ENCODE peak calls at places on chromosome 19, in seven cellular contexts. P, T, V, L, E, S and U are unnamed samples.

GRCh38 chr19:44900328-44901244 is 5.0 kb upstream of the APOE start:
- DNase-seq in P (no peak), T (no peak), V (no peak), L (no peak), E (no peak), S (no peak), U (no peak)

GRCh38 chr19:39514840-39515550 is at the start of gene SELENOV:
- DNase-seq in P (no peak), T (peak; percentile 55), V (no peak), L (no peak), E (no peak), S (no peak), U (no peak)

GRCh38 chr19:5141926-5142724 is 173.2 kb downstream of the KDM4B start:
- DNase-seq in P (no peak), T (peak; percentile 48), V (no peak), L (no peak), E (no peak), S (no peak), U (no peak)

GRCh38 chr19:18774782-18775444 is 16.2 kb downstream of the COMP start:
- DNase-seq in P (no peak), T (no peak), V (no peak), L (no peak), E (no peak), S (no peak), U (no peak)

GRCh38 chr19:46372901-46373572 is 26.1 kb downstream of the PPP5C start:
- DNase-seq in P (peak; percentile 72), T (no peak), V (peak; percentile 76), L (peak; percentile 64), E (peak; percentile 86), S (no peak), U (no peak)

GRCh38 chr19:633068-633785 is at the start of gene POLRMT:
- DNase-seq in P (peak; percentile 99), T (peak; percentile 97), V (peak; percentile 99), L (peak; percentile 99), E (peak; percentile 99), S (peak; percentile 94), U (peak; percentile 87)

GRCh38 chr19:17320435-17320834 is 11.1 kb downstream of the DDA1 start:
- DNase-seq in P (no peak), T (no peak), V (no peak), L (no peak), E (no peak), S (no peak), U (no peak)

GRCh38 chr19:49056101-49056901 is 1.2 kb downstream of the CGB7 start:
- DNase-seq in P (peak; percentile 76), T (peak; percentile 72), V (no peak), L (no peak), E (peak; percentile 92), S (peak; percentile 51), U (peak; percentile 42)

GRCh38 chr19:27993619-27994018 is 1219.3 kb downstream of the UQCRFS1 start:
- DNase-seq in P (no peak), T (no peak), V (no peak), L (no peak), E (no peak), S (no peak), U (no peak)

GRCh38 chr19:50003810-50004419 is 21.3 kb downstream of the VRK3 start:
- DNase-seq in P (peak; percentile 87), T (no peak), V (no peak), L (peak; percentile 83), E (peak; percentile 93), S (no peak), U (no peak)

GRCh38 chr19:31339405-31339804 is 9.8 kb downstream of the TSHZ3 start:
- DNase-seq in P (no peak), T (no peak), V (no peak), L (no peak), E (no peak), S (no peak), U (no peak)

GRCh38 chr19:46967578-46968018 is 52.0 kb upstream of the NPAS1 start:
- DNase-seq in P (no peak), T (peak; percentile 65), V (no peak), L (no peak), E (no peak), S (peak; percentile 48), U (no peak)

GRCh38 chr19:39408392-39409206 is 2.0 kb downstream of the ZFP36 start:
- DNase-seq in P (no peak), T (peak; percentile 60), V (no peak), L (peak; percentile 73), E (no peak), S (peak; percentile 62), U (peak; percentile 40)

GRCh38 chr19:16262618-16263017 is 62.0 kb upstream of the KLF2 start:
- DNase-seq in P (no peak), T (no peak), V (no peak), L (no peak), E (no peak), S (no peak), U (no peak)

GRCh38 chr19:5103061-5103701 is 134.3 kb downstream of the KDM4B start:
- DNase-seq in P (peak; percentile 90), T (no peak), V (no peak), L (peak; percentile 83), E (no peak), S (no peak), U (no peak)

GRCh38 chr19:35710784-35711723 is 6.7 kb downstream of the ZBTB32 start:
- DNase-seq in P (no peak), T (no peak), V (no peak), L (no peak), E (no peak), S (no peak), U (peak; percentile 70)

GRCh38 chr19:46076031-46076880 is 35.5 kb upstream of the IGFL4 start:
- DNase-seq in P (no peak), T (no peak), V (no peak), L (no peak), E (no peak), S (no peak), U (no peak)

DNA sequence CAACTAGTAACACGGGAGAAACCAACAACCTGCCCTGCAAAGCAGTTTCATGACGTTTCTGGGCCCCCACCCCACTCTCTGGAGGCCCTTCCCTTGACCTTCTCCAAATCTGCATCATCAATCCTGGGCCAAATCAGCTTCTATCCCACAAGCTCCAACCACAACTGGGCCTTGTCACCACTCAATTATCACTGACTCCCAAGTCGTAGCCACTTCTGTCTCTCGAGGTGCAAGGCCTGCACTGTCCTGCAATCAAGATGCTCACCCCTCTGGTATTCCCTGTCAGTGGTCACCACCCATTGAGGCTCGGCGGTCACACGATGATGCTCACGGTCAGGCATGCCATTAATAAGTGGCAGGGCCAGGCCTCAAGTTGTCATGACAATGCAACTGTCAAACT is 7.4 kb downstream of the ELAVL1 start:
- DNase-seq in P (no peak), T (no peak), V (no peak), L (no peak), E (no peak), S (no peak), U (no peak)
- H3K4me1 ChIP-seq in P (peaks cover 26% of the 10 kb centered on the region), T (peaks cover 25% of the 10 kb centered on the region), V (peaks cover 44% of the 10 kb centered on the region), L (peaks cover 53% of the 10 kb centered on the region), E (peaks cover 13% of the 10 kb centered on the region), S (peaks cover 56% of the 10 kb centered on the region), U (peaks cover 11% of the 10 kb centered on the region)

DNA sequence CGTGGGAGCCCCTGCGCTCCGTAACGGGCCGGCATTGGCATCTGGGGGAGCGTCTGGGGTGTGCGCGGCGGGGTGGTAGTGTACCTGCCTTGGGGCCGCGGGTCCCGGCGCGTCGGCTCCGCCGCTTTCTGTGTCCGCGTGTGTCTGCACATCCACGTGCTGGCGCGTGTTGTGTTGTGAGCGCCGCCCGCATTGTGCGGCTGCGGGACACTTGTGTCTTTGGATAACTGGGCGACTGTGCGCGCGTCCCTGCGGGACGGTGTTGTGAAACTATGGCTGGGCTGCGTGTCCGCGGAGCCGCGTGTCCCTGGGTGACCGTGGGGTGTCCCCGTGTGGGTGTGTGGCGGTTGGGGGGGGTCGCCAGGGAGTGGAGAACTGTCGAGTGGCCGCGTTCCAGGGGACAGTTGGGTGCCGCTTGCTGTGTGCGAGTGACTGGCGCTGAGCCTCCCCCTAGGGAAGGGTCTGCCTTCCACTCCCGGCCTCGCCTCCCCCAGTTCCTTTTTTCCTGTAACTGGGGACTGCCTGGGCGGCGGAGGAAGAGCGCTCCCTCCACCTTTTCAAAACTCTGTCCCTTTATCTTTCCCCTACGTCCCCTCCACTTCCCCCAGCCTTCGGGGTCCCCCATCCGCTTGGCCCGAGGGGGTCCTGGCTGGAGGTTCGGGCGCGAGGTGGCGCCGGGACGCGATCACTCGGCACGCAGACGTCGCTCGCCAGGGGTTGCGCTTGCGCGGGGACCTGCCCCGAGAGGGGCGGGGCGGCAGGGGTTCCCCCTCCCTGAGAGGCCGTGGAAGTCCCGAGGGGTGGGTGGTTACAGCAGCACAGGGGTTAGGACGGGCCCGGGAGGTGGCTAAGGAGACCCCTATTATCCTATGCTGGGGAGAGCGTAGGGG is 5.6 kb upstream of the NFIC start:
- DNase-seq in P (peak; percentile 91), T (peak; percentile 81), V (peak; percentile 88), L (peak; percentile 94), E (no peak), S (peak; percentile 71), U (peak; percentile 76)
- H3K27ac ChIP-seq in P (peak overlapping the region; percentile 100), T (peak overlapping the region; percentile 38), V (peak overlapping the region; percentile 99), L (peak overlapping the region; percentile 98), E (peak overlapping the region; percentile 100), S (peak overlapping the region; percentile 63), U (peak overlapping the region; percentile 69)

GRCh38 chr19:6273701-6274601 is 5.8 kb downstream of the MLLT1 start:
- DNase-seq in P (peak; percentile 98), T (no peak), V (peak; percentile 95), L (peak; percentile 95), E (no peak), S (no peak), U (no peak)

GRCh38 chr19:6275170-6275744 is 4.5 kb downstream of the MLLT1 start:
- DNase-seq in P (no peak), T (no peak), V (no peak), L (no peak), E (no peak), S (no peak), U (no peak)

GRCh38 chr19:6274756-6275155 is 5.0 kb downstream of the MLLT1 start:
- DNase-seq in P (peak; percentile 83), T (no peak), V (no peak), L (no peak), E (no peak), S (no peak), U (no peak)

GRCh38 chr19:6278051-6278450 is 1.7 kb downstream of the MLLT1 start:
- DNase-seq in P (no peak), T (no peak), V (no peak), L (no peak), E (no peak), S (no peak), U (no peak)

GRCh38 chr19:6276447-6276846 is 3.3 kb downstream of the MLLT1 start:
- DNase-seq in P (peak; percentile 88), T (no peak), V (peak; percentile 88), L (peak; percentile 94), E (no peak), S (no peak), U (no peak)
- H3K4me3 ChIP-seq in P (peak overlapping the region; percentile 2), T (no peak overlapping the region), V (no peak overlapping the region), L (peak overlapping the region; percentile 4), E (no peak overlapping the region), S (no peak overlapping the region), U (no peak overlapping the region)

GRCh38 chr19:4059493-4059880 is 7.2 kb downstream of the ZBTB7A start:
- DNase-seq in P (no peak), T (no peak), V (no peak), L (peak; percentile 64), E (no peak), S (no peak), U (no peak)
- H3K4me1 ChIP-seq in P (peaks cover 61% of the 10 kb centered on the region), T (peaks cover 68% of the 10 kb centered on the region), V (peaks cover 73% of the 10 kb centered on the region), L (peaks cover 76% of the 10 kb centered on the region), E (peaks cover 62% of the 10 kb centered on the region), S (peaks cover 73% of the 10 kb centered on the region), U (peaks cover 43% of the 10 kb centered on the region)